ENCODE peak calls at places on chromosomes 12 and 14, in nine cellular contexts. One of them, this sample, is unnamed.

GRCh38 chr14:43778956-43779639 is 728.0 kb downstream of the FSCB start:
- DNase-seq in HepG2: peak
- DNase-seq in sigmoid colon: no peak
- DNase-seq in lower leg skin: no peak
- DNase-seq in ovary: no peak
- DNase-seq in H54: no peak
- DNase-seq in tibial nerve: no peak
- DNase-seq in uterus: no peak
- DNase-seq in NB4: no peak
- DNase-seq in this sample: no peak

GRCh38 chr12:85076688-85077430 is 40.7 kb downstream of the LRRIQ1 start:
- DNase-seq in HepG2: peak
- DNase-seq in sigmoid colon: no peak
- DNase-seq in lower leg skin: no peak
- DNase-seq in ovary: no peak
- DNase-seq in H54: peak
- DNase-seq in tibial nerve: no peak
- DNase-seq in uterus: peak
- DNase-seq in NB4: peak
- DNase-seq in this sample: peak

GRCh38 chr14:84446250-84446649 is 1083.7 kb upstream of the FLRT2 start:
- DNase-seq in HepG2: no peak
- DNase-seq in sigmoid colon: no peak
- DNase-seq in lower leg skin: no peak
- DNase-seq in ovary: no peak
- DNase-seq in H54: no peak
- DNase-seq in tibial nerve: no peak
- DNase-seq in uterus: no peak
- DNase-seq in NB4: no peak
- DNase-seq in this sample: no peak

GRCh38 chr12:117816-118345 is 51.3 kb downstream of the IQSEC3 start:
- DNase-seq in HepG2: no peak
- DNase-seq in sigmoid colon: no peak
- DNase-seq in lower leg skin: no peak
- DNase-seq in ovary: no peak
- DNase-seq in H54: no peak
- DNase-seq in tibial nerve: no peak
- DNase-seq in uterus: no peak
- DNase-seq in NB4: no peak
- DNase-seq in this sample: no peak

GRCh38 chr12:2458113-2458414 is 336.7 kb upstream of the FKBP4 start:
- DNase-seq in HepG2: no peak
- DNase-seq in sigmoid colon: no peak
- DNase-seq in lower leg skin: no peak
- DNase-seq in ovary: no peak
- DNase-seq in H54: no peak
- DNase-seq in tibial nerve: no peak
- DNase-seq in uterus: no peak
- DNase-seq in NB4: no peak
- DNase-seq in this sample: no peak

GRCh38 chr12:110794623-110795280 is 52.0 kb upstream of the CCDC63 start:
- DNase-seq in HepG2: no peak
- DNase-seq in sigmoid colon: peak
- DNase-seq in lower leg skin: no peak
- DNase-seq in ovary: peak
- DNase-seq in H54: no peak
- DNase-seq in tibial nerve: no peak
- DNase-seq in uterus: peak
- DNase-seq in NB4: no peak
- DNase-seq in this sample: no peak

GRCh38 chr12:31492599-31493196 is 98.2 kb downstream of the DENND5B start:
- DNase-seq in HepG2: no peak
- DNase-seq in sigmoid colon: no peak
- DNase-seq in lower leg skin: no peak
- DNase-seq in ovary: no peak
- DNase-seq in H54: no peak
- DNase-seq in tibial nerve: no peak
- DNase-seq in uterus: no peak
- DNase-seq in NB4: no peak
- DNase-seq in this sample: no peak

GRCh38 chr12:110791589-110791988 is 48.9 kb upstream of the PPP1CC start:
- DNase-seq in HepG2: no peak
- DNase-seq in sigmoid colon: no peak
- DNase-seq in lower leg skin: no peak
- DNase-seq in ovary: no peak
- DNase-seq in H54: no peak
- DNase-seq in tibial nerve: no peak
- DNase-seq in uterus: no peak
- DNase-seq in NB4: no peak
- DNase-seq in this sample: no peak

GRCh38 chr12:79983492-79983891 is 48.6 kb upstream of the PPP1R12A start:
- DNase-seq in HepG2: no peak
- DNase-seq in sigmoid colon: no peak
- DNase-seq in lower leg skin: no peak
- DNase-seq in ovary: no peak
- DNase-seq in H54: peak
- DNase-seq in tibial nerve: no peak
- DNase-seq in uterus: no peak
- DNase-seq in NB4: no peak
- DNase-seq in this sample: no peak

GRCh38 chr12:104909761-104910160 is 48.3 kb downstream of the SLC41A2 start:
- DNase-seq in HepG2: no peak
- DNase-seq in sigmoid colon: no peak
- DNase-seq in lower leg skin: peak
- DNase-seq in ovary: no peak
- DNase-seq in H54: no peak
- DNase-seq in tibial nerve: no peak
- DNase-seq in uterus: no peak
- DNase-seq in NB4: no peak
- DNase-seq in this sample: no peak

GRCh38 chr14:68379510-68380303 is 413.2 kb downstream of the ZFP36L1 start:
- DNase-seq in HepG2: no peak
- DNase-seq in sigmoid colon: no peak
- DNase-seq in lower leg skin: no peak
- DNase-seq in ovary: no peak
- DNase-seq in H54: no peak
- DNase-seq in tibial nerve: no peak
- DNase-seq in uterus: no peak
- DNase-seq in NB4: no peak
- DNase-seq in this sample: no peak

GRCh38 chr14:52355016-52355430 is 40.9 kb downstream of the PTGER2 start:
- DNase-seq in HepG2: no peak
- DNase-seq in sigmoid colon: no peak
- DNase-seq in lower leg skin: no peak
- DNase-seq in ovary: no peak
- DNase-seq in H54: no peak
- DNase-seq in tibial nerve: no peak
- DNase-seq in uterus: no peak
- DNase-seq in NB4: peak
- DNase-seq in this sample: no peak

GRCh38 chr12:124756730-124757129 is 106.9 kb downstream of the SCARB1 start:
- DNase-seq in HepG2: no peak
- DNase-seq in sigmoid colon: no peak
- DNase-seq in lower leg skin: no peak
- DNase-seq in ovary: no peak
- DNase-seq in H54: no peak
- DNase-seq in tibial nerve: no peak
- DNase-seq in uterus: no peak
- DNase-seq in NB4: peak
- DNase-seq in this sample: no peak

GRCh38 chr12:117970334-117970733 is 1.5 kb upstream of the KSR2 start:
- DNase-seq in HepG2: no peak
- DNase-seq in sigmoid colon: no peak
- DNase-seq in lower leg skin: no peak
- DNase-seq in ovary: no peak
- DNase-seq in H54: no peak
- DNase-seq in tibial nerve: no peak
- DNase-seq in uterus: no peak
- DNase-seq in NB4: no peak
- DNase-seq in this sample: no peak

GRCh38 chr12:117968084-117968789 is 553 bp downstream of the KSR2 start:
- DNase-seq in HepG2: no peak
- DNase-seq in sigmoid colon: peak
- DNase-seq in lower leg skin: no peak
- DNase-seq in ovary: no peak
- DNase-seq in H54: no peak
- DNase-seq in tibial nerve: no peak
- DNase-seq in uterus: no peak
- DNase-seq in NB4: no peak
- DNase-seq in this sample: no peak

GRCh38 chr12:117967512-117967911 is 1.3 kb downstream of the KSR2 start:
- DNase-seq in HepG2: no peak
- DNase-seq in sigmoid colon: peak
- DNase-seq in lower leg skin: no peak
- DNase-seq in ovary: no peak
- DNase-seq in H54: no peak
- DNase-seq in tibial nerve: no peak
- DNase-seq in uterus: no peak
- DNase-seq in NB4: no peak
- DNase-seq in this sample: no peak

GRCh38 chr12:117967043-117967442 is 1.7 kb downstream of the KSR2 start:
- DNase-seq in HepG2: no peak
- DNase-seq in sigmoid colon: no peak
- DNase-seq in lower leg skin: no peak
- DNase-seq in ovary: no peak
- DNase-seq in H54: no peak
- DNase-seq in tibial nerve: no peak
- DNase-seq in uterus: no peak
- DNase-seq in NB4: no peak
- DNase-seq in this sample: no peak

DNA sequence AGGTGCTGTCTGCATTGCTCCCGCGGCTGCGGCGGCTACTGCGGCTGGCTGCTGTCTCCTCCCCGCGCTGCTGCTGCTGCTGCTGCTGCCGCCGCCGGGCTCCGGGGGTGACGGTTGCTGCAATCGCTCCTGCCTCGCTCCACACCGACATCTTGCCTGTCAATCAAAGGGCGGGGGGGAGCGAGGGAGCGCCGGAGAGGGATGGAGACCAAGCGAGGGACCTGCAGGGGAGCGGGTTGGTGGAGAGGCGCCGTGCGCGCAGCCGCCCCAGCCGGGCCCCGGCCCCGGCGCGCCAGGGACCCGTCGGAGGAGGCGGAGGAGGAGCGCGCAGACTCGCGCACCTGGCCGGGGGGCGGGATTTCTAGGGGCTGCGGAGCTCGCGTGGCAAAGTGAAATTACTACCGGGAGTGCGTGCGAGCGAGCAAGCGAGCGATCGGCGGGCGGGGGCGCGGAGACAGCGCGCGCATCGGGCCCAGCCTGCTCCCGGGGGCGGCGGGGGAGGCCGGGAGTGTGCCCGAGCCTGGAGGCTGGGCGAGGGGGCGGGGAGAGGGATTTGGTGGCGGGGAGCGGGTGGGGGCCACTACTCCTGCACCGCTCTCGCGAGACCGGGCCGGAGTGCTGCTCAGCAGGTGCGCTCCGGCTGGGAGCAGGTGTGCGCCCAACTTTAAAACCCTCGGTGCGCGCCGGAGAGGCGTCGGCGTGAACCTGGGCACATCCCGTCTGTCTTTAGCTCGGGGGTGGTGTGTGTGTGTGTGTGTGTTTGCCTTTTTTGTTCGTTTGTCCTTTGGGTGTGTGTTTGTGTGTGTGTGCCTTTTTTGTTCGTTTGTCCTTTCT is at the start of gene KSR2:
- DNase-seq in HepG2: peak
- DNase-seq in sigmoid colon: peak
- DNase-seq in lower leg skin: no peak
- DNase-seq in ovary: no peak
- DNase-seq in H54: peak
- DNase-seq in tibial nerve: no peak
- DNase-seq in uterus: no peak
- DNase-seq in NB4: peak
- DNase-seq in this sample: no peak
- TF ChIP-seq POLR2A in HepG2: no peak
- TF ChIP-seq POLR2A in sigmoid colon: no peak
- TF ChIP-seq POLR2A in lower leg skin: no peak
- TF ChIP-seq POLR2A in ovary: no peak
- TF ChIP-seq POLR2A in H54: no peak
- TF ChIP-seq POLR2A in tibial nerve: no peak
- TF ChIP-seq POLR2A in uterus: no peak
- TF ChIP-seq POLR2A in NB4: no peak
- TF ChIP-seq POLR2A in this sample: no peak

GRCh38 chr12:106248177-106248848 is 493 bp upstream of the CKAP4 start:
- DNase-seq in HepG2: peak
- DNase-seq in sigmoid colon: peak
- DNase-seq in lower leg skin: peak
- DNase-seq in ovary: peak
- DNase-seq in H54: peak
- DNase-seq in tibial nerve: no peak
- DNase-seq in uterus: peak
- DNase-seq in NB4: peak
- DNase-seq in this sample: no peak
- TF ChIP-seq POLR2A in HepG2: peak
- TF ChIP-seq POLR2A in sigmoid colon: no peak
- TF ChIP-seq POLR2A in lower leg skin: no peak
- TF ChIP-seq POLR2A in ovary: no peak
- TF ChIP-seq POLR2A in H54: no peak
- TF ChIP-seq POLR2A in tibial nerve: no peak
- TF ChIP-seq POLR2A in uterus: no peak
- TF ChIP-seq POLR2A in NB4: no peak
- TF ChIP-seq POLR2A in this sample: no peak

GRCh38 chr12:14885718-14886201 is at the start of gene MGP:
- DNase-seq in HepG2: no peak
- DNase-seq in sigmoid colon: peak
- DNase-seq in lower leg skin: peak
- DNase-seq in ovary: peak
- DNase-seq in H54: no peak
- DNase-seq in tibial nerve: peak
- DNase-seq in uterus: peak
- DNase-seq in NB4: no peak
- DNase-seq in this sample: no peak
- TF ChIP-seq POLR2A in HepG2: no peak
- TF ChIP-seq POLR2A in sigmoid colon: peak
- TF ChIP-seq POLR2A in lower leg skin: no peak
- TF ChIP-seq POLR2A in ovary: peak
- TF ChIP-seq POLR2A in H54: no peak
- TF ChIP-seq POLR2A in tibial nerve: peak
- TF ChIP-seq POLR2A in uterus: peak
- TF ChIP-seq POLR2A in NB4: no peak
- TF ChIP-seq POLR2A in this sample: no peak

DNA sequence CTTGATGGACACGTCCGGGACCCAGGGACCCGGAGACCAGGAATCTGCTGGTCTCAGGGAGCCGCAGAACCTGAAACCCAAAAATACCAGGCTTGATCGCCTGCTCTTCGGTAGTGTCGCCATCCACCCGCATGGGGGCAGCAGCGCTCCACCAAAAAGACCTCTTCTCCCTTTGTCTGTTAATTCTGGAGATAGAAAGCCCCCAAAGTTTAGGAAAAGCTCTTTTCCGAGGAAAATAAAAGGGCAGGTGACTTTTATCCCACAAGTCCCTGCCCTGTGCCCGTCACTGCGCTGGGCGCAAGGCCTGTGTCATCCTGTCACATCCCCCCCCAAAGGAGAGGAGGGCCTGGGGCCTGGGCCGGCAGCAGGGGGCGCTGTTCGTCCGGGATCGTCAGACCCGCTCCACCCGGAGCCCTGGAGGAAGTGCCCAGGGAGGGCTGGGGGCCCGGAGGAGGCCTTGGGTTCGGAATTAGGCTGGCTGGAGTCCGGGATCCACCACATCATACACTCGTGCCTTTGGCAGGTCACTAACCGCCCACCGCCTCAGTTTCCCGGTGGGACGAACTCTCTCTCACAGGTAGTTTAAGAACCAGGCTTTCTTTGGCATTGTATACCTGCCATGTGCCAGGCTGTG is 31.9 kb downstream of the DAD1 start:
- DNase-seq in HepG2: peak
- DNase-seq in sigmoid colon: peak
- DNase-seq in lower leg skin: peak
- DNase-seq in ovary: peak
- DNase-seq in H54: peak
- DNase-seq in tibial nerve: peak
- DNase-seq in uterus: peak
- DNase-seq in NB4: peak
- DNase-seq in this sample: peak
- TF ChIP-seq POLR2A in HepG2: no peak
- TF ChIP-seq POLR2A in sigmoid colon: no peak
- TF ChIP-seq POLR2A in lower leg skin: no peak
- TF ChIP-seq POLR2A in ovary: no peak
- TF ChIP-seq POLR2A in H54: no peak
- TF ChIP-seq POLR2A in tibial nerve: no peak
- TF ChIP-seq POLR2A in uterus: peak
- TF ChIP-seq POLR2A in NB4: peak
- TF ChIP-seq POLR2A in this sample: no peak

This sample was measured in erythroblast.